ENCODE peak calls at places on chromosomes 5 and 9, in seven cellular contexts. O, L, U, N, G, T and W are unnamed samples.

GRCh38 chr5:34914671-34915138 is 599 bp downstream of the RAD1 start:
- DNase-seq in O (peak; percentile 52), L (peak; percentile 69), U (no peak), N (no peak), G (no peak), T (no peak), W (no peak)

GRCh38 chr5:41908374-41909079 is 4.4 kb downstream of the RIMOC1 start:
- DNase-seq in O (no peak), L (no peak), U (no peak), N (peak; percentile 21), G (no peak), T (no peak), W (peak; percentile 29)

GRCh38 chr9:129322022-129322621 is 144.1 kb upstream of the IER5L start:
- DNase-seq in O (peak; percentile 15), L (peak; percentile 66), U (no peak), N (no peak), G (no peak), T (no peak), W (no peak)

GRCh38 chr5:89417515-89417914 is 534.5 kb upstream of the MEF2C start:
- DNase-seq in O (no peak), L (no peak), U (no peak), N (no peak), G (no peak), T (no peak), W (no peak)

GRCh38 chr5:171588046-171588445 is 168.6 kb downstream of the FGF18 start:
- DNase-seq in O (no peak), L (no peak), U (no peak), N (no peak), G (no peak), T (no peak), W (no peak)

GRCh38 chr9:126334626-126335621 is 8.3 kb downstream of the MVB12B start:
- DNase-seq in O (no peak), L (no peak), U (no peak), N (no peak), G (no peak), T (no peak), W (no peak)

GRCh38 chr9:87063246-87063645 is 115.9 kb upstream of the GAS1 start:
- DNase-seq in O (no peak), L (peak; percentile 18), U (no peak), N (no peak), G (no peak), T (no peak), W (no peak)

GRCh38 chr9:34372598-34373011 is 4.1 kb downstream of the MYORG start:
- DNase-seq in O (no peak), L (no peak), U (no peak), N (no peak), G (no peak), T (no peak), W (no peak)

GRCh38 chr9:71726723-71727122 is 41.6 kb downstream of the CEMIP2 start:
- DNase-seq in O (no peak), L (no peak), U (no peak), N (no peak), G (no peak), T (no peak), W (no peak)

GRCh38 chr9:111759762-111760639 is 34.7 kb downstream of the SHOC1 start:
- DNase-seq in O (peak; percentile 64), L (no peak), U (no peak), N (peak; percentile 90), G (peak; percentile 70), T (peak; percentile 76), W (peak; percentile 74)

GRCh38 chr9:38066907-38067610 is 2.0 kb downstream of the SHB start:
- DNase-seq in O (peak; percentile 47), L (peak; percentile 85), U (no peak), N (peak; percentile 46), G (no peak), T (no peak), W (no peak)

GRCh38 chr9:126777733-126778132 is 27.1 kb upstream of the ZBTB43 start:
- DNase-seq in O (no peak), L (no peak), U (no peak), N (no peak), G (no peak), T (no peak), W (no peak)

GRCh38 chr9:134592018-134592818 is 49.4 kb upstream of the COL5A1 start:
- DNase-seq in O (no peak), L (peak; percentile 80), U (no peak), N (peak; percentile 83), G (no peak), T (no peak), W (peak; percentile 38)

GRCh38 chr5:169751490-169751889 is 114.4 kb downstream of the DOCK2 start:
- DNase-seq in O (no peak), L (no peak), U (no peak), N (no peak), G (no peak), T (no peak), W (no peak)

GRCh38 chr5:91373600-91373999 is 9.5 kb downstream of the ARRDC3 start:
- DNase-seq in O (no peak), L (no peak), U (no peak), N (no peak), G (no peak), T (no peak), W (no peak)

GRCh38 chr5:138778234-138778633 is 25.0 kb downstream of the CTNNA1 start:
- DNase-seq in O (no peak), L (no peak), U (no peak), N (no peak), G (no peak), T (no peak), W (no peak)

GRCh38 chr9:137666505-137666809 is 47.7 kb downstream of the EHMT1 start:
- DNase-seq in O (peak; percentile 50), L (peak; percentile 70), U (no peak), N (no peak), G (no peak), T (no peak), W (no peak)

GRCh38 chr9:98365227-98365669 is 109.8 kb upstream of the TBC1D2 start:
- DNase-seq in O (no peak), L (no peak), U (no peak), N (peak; percentile 53), G (no peak), T (peak; percentile 41), W (no peak)

GRCh38 chr9:4804531-4805016 is 11.8 kb downstream of the RCL1 start:
- DNase-seq in O (no peak), L (no peak), U (no peak), N (no peak), G (no peak), T (no peak), W (no peak)
- H3K9me3 ChIP-seq in O (peaks cover 7% of the 10 kb centered on the region), L (no peaks in the 10 kb centered on the region), U (no peaks in the 10 kb centered on the region), N (no peaks in the 10 kb centered on the region), G (no peaks in the 10 kb centered on the region), T (no peaks in the 10 kb centered on the region), W (peaks cover 13% of the 10 kb centered on the region)

GRCh38 chr5:178981381-178981780 is 13.7 kb downstream of the GRM6 start:
- DNase-seq in O (no peak), L (no peak), U (no peak), N (no peak), G (no peak), T (no peak), W (no peak)
- H3K9me3 ChIP-seq in O (no peaks in the 10 kb centered on the region), L (peaks cover 2% of the 10 kb centered on the region), U (peaks cover 57% of the 10 kb centered on the region), N (no peaks in the 10 kb centered on the region), G (no peaks in the 10 kb centered on the region), T (peaks cover 8% of the 10 kb centered on the region), W (peaks cover 83% of the 10 kb centered on the region)

DNA sequence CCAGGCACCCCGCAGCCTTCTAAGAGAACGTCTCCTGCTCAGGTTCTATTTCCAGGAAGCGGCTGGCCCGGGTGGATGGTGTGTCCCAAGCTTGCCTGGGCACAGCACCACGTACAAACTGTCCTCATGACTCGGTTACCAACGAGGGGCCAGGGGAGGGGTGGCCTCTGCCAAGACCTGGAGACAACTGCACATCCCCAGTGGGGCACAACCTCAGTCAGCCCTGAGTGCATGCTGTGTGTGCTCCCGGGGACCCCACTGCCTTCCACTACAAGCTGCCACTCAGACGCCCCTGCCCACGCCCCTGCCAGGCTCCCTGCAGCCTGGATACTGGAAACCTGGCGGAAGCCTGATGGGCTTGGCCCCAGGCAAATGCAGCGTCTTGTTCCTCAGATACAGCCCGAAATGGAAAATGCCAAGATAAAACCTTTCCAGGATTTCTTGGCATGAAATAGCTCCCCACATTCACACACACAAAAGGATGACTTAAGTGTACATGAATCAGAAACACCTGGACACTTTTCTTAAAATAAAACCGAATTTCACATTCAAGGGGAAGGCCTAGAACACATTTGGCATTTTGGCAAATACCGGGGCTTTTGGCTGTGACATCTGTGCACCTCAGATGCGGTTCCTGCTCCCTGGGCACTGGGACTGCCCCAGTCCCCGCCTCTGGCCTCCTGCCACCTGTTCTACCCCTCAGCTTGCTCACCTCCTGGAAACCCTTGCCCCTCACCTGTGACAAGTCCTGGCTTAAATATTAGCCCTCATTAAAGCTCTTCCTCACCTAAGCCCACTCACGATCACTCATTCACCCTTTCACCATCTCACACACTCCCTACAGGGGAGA is 62.5 kb downstream of the COL23A1 start:
- DNase-seq in O (no peak), L (peak; percentile 81), U (no peak), N (no peak), G (no peak), T (no peak), W (no peak)
- H3K9me3 ChIP-seq in O (no peaks in the 10 kb centered on the region), L (no peaks in the 10 kb centered on the region), U (no peaks in the 10 kb centered on the region), N (no peaks in the 10 kb centered on the region), G (no peaks in the 10 kb centered on the region), T (no peaks in the 10 kb centered on the region), W (peaks cover 86% of the 10 kb centered on the region)

DNA sequence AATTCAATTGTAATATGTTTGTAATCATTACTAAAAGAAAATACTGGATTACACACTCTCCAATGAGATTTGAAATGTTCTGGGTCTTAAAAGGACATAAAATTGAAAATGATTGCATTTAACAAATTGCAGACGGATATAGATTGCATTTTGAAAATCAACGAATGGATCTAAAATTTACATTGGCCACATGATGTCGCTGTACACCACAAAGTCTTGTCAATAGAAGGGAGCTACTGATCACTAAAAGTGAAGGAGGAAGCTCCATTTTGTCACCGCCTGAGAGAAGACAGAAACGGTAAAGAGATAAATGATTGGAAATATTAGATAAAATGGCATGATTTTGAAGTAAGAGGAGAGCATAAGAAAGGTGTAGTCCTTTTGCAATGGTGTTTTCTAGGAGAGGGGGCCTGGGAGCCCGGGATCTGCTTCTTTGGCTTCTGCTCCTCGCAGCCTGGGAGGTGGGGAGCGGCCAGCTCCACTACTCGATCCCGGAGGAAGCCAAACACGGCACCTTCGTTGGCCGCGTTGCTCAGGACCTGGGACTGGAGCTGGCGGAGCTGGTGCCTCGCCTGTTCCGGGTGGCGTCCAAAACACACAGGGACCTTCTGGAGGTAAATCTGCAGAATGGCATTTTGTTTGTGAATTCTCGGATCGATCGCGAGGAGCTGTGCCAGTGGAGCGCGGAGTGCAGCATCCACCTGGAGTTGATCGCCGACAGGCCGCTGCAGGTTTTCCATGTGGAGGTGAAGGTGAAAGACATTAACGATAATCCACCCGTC is at the start of gene PCDHA1:
- DNase-seq in O (no peak), L (no peak), U (no peak), N (no peak), G (no peak), T (no peak), W (no peak)
- H3K9me3 ChIP-seq in O (peaks cover 8% of the 10 kb centered on the region), L (peaks cover 14% of the 10 kb centered on the region), U (peaks cover 19% of the 10 kb centered on the region), N (no peaks in the 10 kb centered on the region), G (no peaks in the 10 kb centered on the region), T (peaks cover 6% of the 10 kb centered on the region), W (peaks cover 38% of the 10 kb centered on the region)

GRCh38 chr9:81445331-81445921 is 243.9 kb downstream of the TLE1 start:
- DNase-seq in O (no peak), L (no peak), U (no peak), N (peak; percentile 16), G (no peak), T (no peak), W (no peak)
- H3K9me3 ChIP-seq in O (no peaks in the 10 kb centered on the region), L (no peaks in the 10 kb centered on the region), U (no peaks in the 10 kb centered on the region), N (no peaks in the 10 kb centered on the region), G (no peaks in the 10 kb centered on the region), T (no peaks in the 10 kb centered on the region), W (no peaks in the 10 kb centered on the region)